ENCODE peak calls at places on chromosomes 13 and 19, in four cellular contexts. K is GM06990; X is activated CD8-positive, alpha-beta T cell treated with anti-CD3 and anti-CD28 coated beads for 36 hours; H is BJ. A is an unnamed sample.

GRCh38 chr19:43700368-43701015 is 15.4 kb upstream of the IRGC start:
- DNase-seq in K (peak), X (peak), H (peak), A (no peak)

GRCh38 chr19:45153339-45154063 is 7.3 kb downstream of the NKPD1 start:
- DNase-seq in K (no peak), X (peak), H (no peak), A (peak)

GRCh38 chr13:113785051-113786010 is 26.3 kb downstream of the TMEM255B start:
- DNase-seq in K (no peak), X (peak), H (peak), A (no peak)

GRCh38 chr13:91537376-91537775 is 139.0 kb downstream of the GPC5 start:
- DNase-seq in K (no peak), X (no peak), H (no peak), A (no peak)

GRCh38 chr19:13128583-13128982 is 10.5 kb downstream of the NACC1 start:
- DNase-seq in K (no peak), X (no peak), H (no peak), A (no peak)

GRCh38 chr19:45615795-45616708 is 14.0 kb upstream of the GPR4 start:
- DNase-seq in K (peak), X (peak), H (no peak), A (peak)

GRCh38 chr13:44218501-44219240 is 155.0 kb upstream of the SERP2 start:
- DNase-seq in K (no peak), X (no peak), H (no peak), A (no peak)

GRCh38 chr13:44876782-44877324 is 112.4 kb downstream of the NUFIP1 start:
- DNase-seq in K (no peak), X (peak), H (no peak), A (no peak)

GRCh38 chr13:29573190-29573589 is 22.3 kb downstream of the SLC7A1 start:
- DNase-seq in K (no peak), X (no peak), H (no peak), A (peak)

GRCh38 chr19:21922276-21922675 is 86.3 kb upstream of the ZNF43 start:
- DNase-seq in K (no peak), X (no peak), H (no peak), A (no peak)

GRCh38 chr19:13847033-13847899 is 29.7 kb upstream of the NANOS3 start:
- DNase-seq in K (peak), X (peak), H (no peak), A (peak)

GRCh38 chr19:27794444-27795042 is 1418.4 kb downstream of the UQCRFS1 start:
- DNase-seq in K (no peak), X (peak), H (no peak), A (peak)

GRCh38 chr13:110216403-110217041 is 90.4 kb downstream of the COL4A1 start:
- DNase-seq in K (no peak), X (no peak), H (no peak), A (no peak)

GRCh38 chr19:36257512-36257876 is 42.6 kb downstream of the ZNF146 start:
- DNase-seq in K (no peak), X (no peak), H (no peak), A (no peak)

GRCh38 chr19:1133471-1133929 is 29.7 kb downstream of the GPX4 start:
- DNase-seq in K (peak), X (peak), H (no peak), A (peak)

GRCh38 chr13:26618726-26619125 is 61.2 kb downstream of the WASF3 start:
- DNase-seq in K (no peak), X (no peak), H (no peak), A (no peak)

GRCh38 chr13:26624572-26624971 is 67.1 kb downstream of the WASF3 start:
- DNase-seq in K (no peak), X (no peak), H (no peak), A (no peak)

GRCh38 chr13:26621731-26622401 is 64.4 kb downstream of the WASF3 start:
- DNase-seq in K (no peak), X (no peak), H (no peak), A (no peak)

GRCh38 chr13:26619321-26619720 is 61.8 kb downstream of the WASF3 start:
- DNase-seq in K (no peak), X (no peak), H (peak), A (no peak)

DNA sequence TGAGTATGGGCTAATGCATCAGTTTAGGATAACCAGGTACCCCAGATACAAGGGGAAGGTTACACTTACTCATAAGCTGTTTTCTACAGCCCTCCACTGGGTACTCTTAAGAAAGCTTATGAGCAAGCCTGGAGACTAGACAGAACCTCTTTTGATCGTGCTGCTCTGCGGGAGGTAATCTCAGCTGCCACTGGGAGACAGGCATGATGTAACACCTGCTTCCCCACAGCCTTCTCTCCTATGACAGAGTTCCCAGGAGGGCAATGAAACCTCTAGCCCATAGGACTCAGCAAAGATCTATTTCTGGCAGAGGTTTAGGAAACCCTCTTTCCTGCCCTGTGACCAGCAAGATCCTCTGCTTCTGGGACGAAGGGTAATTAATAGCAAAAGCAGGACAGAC is 65.6 kb downstream of the WASF3 start:
- DNase-seq in K (no peak), X (no peak), H (no peak), A (no peak)
- TF ChIP-seq CTCF in K (no peak), X (no peak), H (no peak), A (no peak)

GRCh38 chr19:47157455-47158321 is 27.1 kb downstream of the SAE1 start:
- DNase-seq in K (peak), X (peak), H (no peak), A (no peak)
- TF ChIP-seq CTCF in K (no peak), X (no peak), H (no peak), A (no peak)

DNA sequence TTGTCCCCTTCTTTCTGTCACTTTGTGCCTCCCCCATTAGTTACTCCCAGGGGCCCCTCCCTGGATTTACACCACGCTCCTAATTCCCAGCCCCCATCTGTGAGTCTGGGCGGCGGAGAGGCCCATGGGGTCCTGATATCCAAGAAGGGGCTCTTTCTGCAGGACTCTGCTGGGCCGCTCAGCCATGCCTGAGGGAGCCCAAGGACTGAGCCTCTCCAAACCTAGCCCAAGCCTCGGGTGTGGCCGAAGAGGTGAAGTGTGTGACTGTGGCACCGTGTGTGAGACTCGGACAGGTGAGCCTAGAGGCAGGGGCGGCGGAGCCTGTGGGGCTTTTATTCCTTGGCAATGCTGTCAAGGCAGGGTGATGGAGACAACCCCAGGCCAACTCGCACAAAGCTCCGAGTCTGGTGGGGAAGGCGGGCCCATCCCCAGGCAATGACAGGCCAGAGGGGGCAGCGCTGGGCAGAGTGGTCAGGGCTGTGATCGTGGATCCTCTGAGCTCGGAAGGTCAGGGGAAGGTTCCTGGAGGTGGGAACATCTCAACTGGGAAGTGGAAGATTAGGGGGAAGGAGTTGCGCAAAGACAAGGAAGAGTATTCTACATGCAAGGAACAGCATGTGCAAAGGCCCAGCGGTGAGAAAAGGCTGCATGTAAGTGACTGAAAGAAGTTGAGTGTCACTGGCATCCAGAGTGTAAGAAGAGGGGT is 1.6 kb downstream of the PLEKHG2 start:
- DNase-seq in K (no peak), X (no peak), H (no peak), A (no peak)
- TF ChIP-seq CTCF in K (peak), X (no peak), H (peak), A (peak)

GRCh38 chr13:48838193-48839000 is 137.3 kb upstream of the FNDC3A start:
- DNase-seq in K (no peak), X (no peak), H (no peak), A (no peak)
- TF ChIP-seq CTCF in K (no peak), X (no peak), H (no peak), A (no peak)

DNA sequence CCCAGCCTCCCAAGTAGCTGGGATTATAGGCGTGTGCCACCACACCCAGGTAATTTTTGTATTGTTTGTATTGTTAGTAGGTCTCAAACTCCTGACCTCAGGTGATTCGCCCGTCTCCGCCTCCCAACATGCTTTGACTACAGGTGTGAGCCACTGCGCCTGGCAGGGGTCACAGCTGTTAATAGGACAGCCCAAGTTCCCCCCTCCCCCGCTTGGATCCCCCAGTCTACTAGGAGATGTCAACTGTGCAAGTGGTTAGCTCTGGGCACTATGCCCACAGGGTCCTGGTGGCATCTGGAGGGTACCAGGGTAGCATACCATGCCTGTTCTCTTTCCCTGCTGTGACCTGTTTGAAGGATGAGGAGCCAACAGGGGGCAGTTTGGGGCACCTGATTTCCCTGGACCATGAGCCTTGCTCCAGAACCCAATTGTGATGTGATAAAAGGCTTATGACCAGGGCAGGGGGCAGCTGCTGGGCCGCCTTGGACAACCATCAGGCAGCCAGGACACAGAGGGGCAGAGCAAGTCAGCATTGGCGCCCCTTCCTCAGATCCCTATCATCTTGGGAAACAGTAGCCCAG is at the start of gene TSPAN16:
- DNase-seq in K (no peak), X (no peak), H (no peak), A (no peak)
- TF ChIP-seq CTCF in K (no peak), X (no peak), H (peak), A (no peak)

GRCh38 chr19:2209408-2209807 is 26.7 kb downstream of the PLEKHJ1 start:
- DNase-seq in K (no peak), X (no peak), H (no peak), A (no peak)

GRCh38 chr19:2210206-2210605 is 25.9 kb downstream of the PLEKHJ1 start:
- DNase-seq in K (no peak), X (no peak), H (no peak), A (no peak)

GRCh38 chr19:2208975-2209374 is 27.2 kb downstream of the PLEKHJ1 start:
- DNase-seq in K (no peak), X (no peak), H (no peak), A (no peak)

GRCh38 chr19:2207008-2207407 is 29.1 kb downstream of the PLEKHJ1 start:
- DNase-seq in K (no peak), X (no peak), H (no peak), A (no peak)

GRCh38 chr19:2207991-2208860 is 27.9 kb downstream of the PLEKHJ1 start:
- DNase-seq in K (no peak), X (peak), H (peak), A (peak)
- TF ChIP-seq CTCF in K (peak), X (no peak), H (peak), A (peak)